ENCODE peak calls at places on chromosomes 4 and X, in four cellular contexts. One of them, this sample, is unnamed.

GRCh38 chr4:119785963-119786362 is 157.4 kb upstream of the PDE5A start:
- DNase-seq in left ventricle myocardium inferior: no peak
- DNase-seq in psoas muscle: no peak
- DNase-seq in endothelial cell of umbilical vein: peak
- DNase-seq in this sample: no peak

GRCh38 chr4:1591107-1591506 is 93.0 kb downstream of the FAM53A start:
- DNase-seq in left ventricle myocardium inferior: no peak
- DNase-seq in psoas muscle: no peak
- DNase-seq in endothelial cell of umbilical vein: no peak
- DNase-seq in this sample: no peak

GRCh38 chrX:19554786-19555185 is 39.5 kb upstream of the MAP3K15 start:
- DNase-seq in left ventricle myocardium inferior: no peak
- DNase-seq in psoas muscle: no peak
- DNase-seq in endothelial cell of umbilical vein: no peak
- DNase-seq in this sample: no peak

GRCh38 chr4:146975535-146975934 is 29.9 kb upstream of the TTC29 start:
- DNase-seq in left ventricle myocardium inferior: no peak
- DNase-seq in psoas muscle: no peak
- DNase-seq in endothelial cell of umbilical vein: peak
- DNase-seq in this sample: no peak

GRCh38 chr4:1044469-1045192 is 33.2 kb downstream of the FGFRL1 start:
- DNase-seq in left ventricle myocardium inferior: no peak
- DNase-seq in psoas muscle: peak
- DNase-seq in endothelial cell of umbilical vein: no peak
- DNase-seq in this sample: no peak

GRCh38 chr4:145055533-145056257 is 42.3 kb downstream of the ANAPC10 start:
- DNase-seq in left ventricle myocardium inferior: no peak
- DNase-seq in psoas muscle: no peak
- DNase-seq in endothelial cell of umbilical vein: no peak
- DNase-seq in this sample: no peak

GRCh38 chr4:70334681-70335080 is at the start of gene CABS1:
- DNase-seq in left ventricle myocardium inferior: no peak
- DNase-seq in psoas muscle: no peak
- DNase-seq in endothelial cell of umbilical vein: no peak
- DNase-seq in this sample: no peak

GRCh38 chr4:110852793-110853192 is 229.9 kb upstream of the PITX2 start:
- DNase-seq in left ventricle myocardium inferior: no peak
- DNase-seq in psoas muscle: no peak
- DNase-seq in endothelial cell of umbilical vein: no peak
- DNase-seq in this sample: no peak

GRCh38 chrX:50787099-50787498 is 26.9 kb downstream of the SHROOM4 start:
- DNase-seq in left ventricle myocardium inferior: no peak
- DNase-seq in psoas muscle: no peak
- DNase-seq in endothelial cell of umbilical vein: no peak
- DNase-seq in this sample: no peak

GRCh38 chrX:119887721-119888425 is 7.8 kb upstream of the AKAP14 start:
- DNase-seq in left ventricle myocardium inferior: peak
- DNase-seq in psoas muscle: peak
- DNase-seq in endothelial cell of umbilical vein: peak
- DNase-seq in this sample: no peak

GRCh38 chr4:39721788-39722187 is 23.9 kb downstream of the UBE2K start:
- DNase-seq in left ventricle myocardium inferior: no peak
- DNase-seq in psoas muscle: no peak
- DNase-seq in endothelial cell of umbilical vein: no peak
- DNase-seq in this sample: no peak

GRCh38 chr4:23382880-23383279 is 507.0 kb downstream of the PPARGC1A start:
- DNase-seq in left ventricle myocardium inferior: no peak
- DNase-seq in psoas muscle: no peak
- DNase-seq in endothelial cell of umbilical vein: no peak
- DNase-seq in this sample: no peak

GRCh38 chrX:136694491-136695087 is 46.6 kb downstream of the CD40LG start:
- DNase-seq in left ventricle myocardium inferior: no peak
- DNase-seq in psoas muscle: no peak
- DNase-seq in endothelial cell of umbilical vein: peak
- DNase-seq in this sample: no peak

GRCh38 chr4:136311774-136312173 is 1220.5 kb downstream of the PCDH18 start:
- DNase-seq in left ventricle myocardium inferior: no peak
- DNase-seq in psoas muscle: no peak
- DNase-seq in endothelial cell of umbilical vein: no peak
- DNase-seq in this sample: no peak

GRCh38 chr4:169239236-169239905 is 31.4 kb downstream of the SH3RF1 start:
- DNase-seq in left ventricle myocardium inferior: no peak
- DNase-seq in psoas muscle: no peak
- DNase-seq in endothelial cell of umbilical vein: no peak
- DNase-seq in this sample: no peak

GRCh38 chr4:2062808-2063524 is 3.8 kb downstream of the NAT8L start:
- DNase-seq in left ventricle myocardium inferior: peak
- DNase-seq in psoas muscle: no peak
- DNase-seq in endothelial cell of umbilical vein: no peak
- DNase-seq in this sample: no peak

GRCh38 chrX:150035531-150035930 is 97.2 kb upstream of the EOLA2 start:
- DNase-seq in left ventricle myocardium inferior: no peak
- DNase-seq in psoas muscle: no peak
- DNase-seq in endothelial cell of umbilical vein: peak
- DNase-seq in this sample: no peak

GRCh38 chr4:122775987-122776836 is 43.7 kb downstream of the BBS12 start:
- DNase-seq in left ventricle myocardium inferior: no peak
- DNase-seq in psoas muscle: no peak
- DNase-seq in endothelial cell of umbilical vein: no peak
- DNase-seq in this sample: no peak

GRCh38 chr4:729336-730315 is 24.0 kb downstream of the PCGF3 start:
- DNase-seq in left ventricle myocardium inferior: no peak
- DNase-seq in psoas muscle: no peak
- DNase-seq in endothelial cell of umbilical vein: no peak
- DNase-seq in this sample: no peak

GRCh38 chr4:186712690-186713089 is 11.0 kb downstream of the FAT1 start:
- DNase-seq in left ventricle myocardium inferior: peak
- DNase-seq in psoas muscle: no peak
- DNase-seq in endothelial cell of umbilical vein: no peak
- DNase-seq in this sample: no peak

GRCh38 chr4:83552085-83552484 is 16.2 kb downstream of the GPAT3 start:
- DNase-seq in left ventricle myocardium inferior: no peak
- DNase-seq in psoas muscle: no peak
- DNase-seq in endothelial cell of umbilical vein: no peak
- DNase-seq in this sample: no peak

GRCh38 chr4:141686146-141686775 is 49.9 kb downstream of the IL15 start:
- DNase-seq in left ventricle myocardium inferior: no peak
- DNase-seq in psoas muscle: no peak
- DNase-seq in endothelial cell of umbilical vein: peak
- DNase-seq in this sample: peak

GRCh38 chr4:109702950-109703663 is at the start of gene CASP6:
- DNase-seq in left ventricle myocardium inferior: peak
- DNase-seq in psoas muscle: peak
- DNase-seq in endothelial cell of umbilical vein: peak
- DNase-seq in this sample: no peak

GRCh38 chrX:96407043-96407442 is 277.6 kb upstream of the DIAPH2 start:
- DNase-seq in left ventricle myocardium inferior: peak
- DNase-seq in psoas muscle: no peak
- DNase-seq in endothelial cell of umbilical vein: peak
- DNase-seq in this sample: no peak

GRCh38 chr4:78902313-78902712 is 36.9 kb downstream of the PAQR3 start:
- DNase-seq in left ventricle myocardium inferior: no peak
- DNase-seq in psoas muscle: no peak
- DNase-seq in endothelial cell of umbilical vein: no peak
- DNase-seq in this sample: no peak

GRCh38 chrX:97876697-97877407 is 993.1 kb downstream of the RPA4 start:
- DNase-seq in left ventricle myocardium inferior: no peak
- DNase-seq in psoas muscle: no peak
- DNase-seq in endothelial cell of umbilical vein: no peak
- DNase-seq in this sample: no peak

GRCh38 chr4:28254003-28254402 is 1393.4 kb downstream of the STIM2 start:
- DNase-seq in left ventricle myocardium inferior: no peak
- DNase-seq in psoas muscle: no peak
- DNase-seq in endothelial cell of umbilical vein: no peak
- DNase-seq in this sample: no peak

GRCh38 chrX:18809641-18810040 is 102.2 kb downstream of the PPEF1 start:
- DNase-seq in left ventricle myocardium inferior: no peak
- DNase-seq in psoas muscle: no peak
- DNase-seq in endothelial cell of umbilical vein: no peak
- DNase-seq in this sample: no peak

GRCh38 chr4:89353514-89353913 is 45.9 kb upstream of the GPRIN3 start:
- DNase-seq in left ventricle myocardium inferior: no peak
- DNase-seq in psoas muscle: no peak
- DNase-seq in endothelial cell of umbilical vein: no peak
- DNase-seq in this sample: no peak

GRCh38 chr4:99351487-99351886 is 1.1 kb downstream of the ADH1C start:
- DNase-seq in left ventricle myocardium inferior: no peak
- DNase-seq in psoas muscle: no peak
- DNase-seq in endothelial cell of umbilical vein: no peak
- DNase-seq in this sample: no peak

GRCh38 chr4:99356992-99357391 is 4.4 kb upstream of the ADH1C start:
- DNase-seq in left ventricle myocardium inferior: no peak
- DNase-seq in psoas muscle: no peak
- DNase-seq in endothelial cell of umbilical vein: no peak
- DNase-seq in this sample: no peak

GRCh38 chr4:99349338-99349737 is 3.2 kb downstream of the ADH1C start:
- DNase-seq in left ventricle myocardium inferior: no peak
- DNase-seq in psoas muscle: no peak
- DNase-seq in endothelial cell of umbilical vein: no peak
- DNase-seq in this sample: no peak

DNA sequence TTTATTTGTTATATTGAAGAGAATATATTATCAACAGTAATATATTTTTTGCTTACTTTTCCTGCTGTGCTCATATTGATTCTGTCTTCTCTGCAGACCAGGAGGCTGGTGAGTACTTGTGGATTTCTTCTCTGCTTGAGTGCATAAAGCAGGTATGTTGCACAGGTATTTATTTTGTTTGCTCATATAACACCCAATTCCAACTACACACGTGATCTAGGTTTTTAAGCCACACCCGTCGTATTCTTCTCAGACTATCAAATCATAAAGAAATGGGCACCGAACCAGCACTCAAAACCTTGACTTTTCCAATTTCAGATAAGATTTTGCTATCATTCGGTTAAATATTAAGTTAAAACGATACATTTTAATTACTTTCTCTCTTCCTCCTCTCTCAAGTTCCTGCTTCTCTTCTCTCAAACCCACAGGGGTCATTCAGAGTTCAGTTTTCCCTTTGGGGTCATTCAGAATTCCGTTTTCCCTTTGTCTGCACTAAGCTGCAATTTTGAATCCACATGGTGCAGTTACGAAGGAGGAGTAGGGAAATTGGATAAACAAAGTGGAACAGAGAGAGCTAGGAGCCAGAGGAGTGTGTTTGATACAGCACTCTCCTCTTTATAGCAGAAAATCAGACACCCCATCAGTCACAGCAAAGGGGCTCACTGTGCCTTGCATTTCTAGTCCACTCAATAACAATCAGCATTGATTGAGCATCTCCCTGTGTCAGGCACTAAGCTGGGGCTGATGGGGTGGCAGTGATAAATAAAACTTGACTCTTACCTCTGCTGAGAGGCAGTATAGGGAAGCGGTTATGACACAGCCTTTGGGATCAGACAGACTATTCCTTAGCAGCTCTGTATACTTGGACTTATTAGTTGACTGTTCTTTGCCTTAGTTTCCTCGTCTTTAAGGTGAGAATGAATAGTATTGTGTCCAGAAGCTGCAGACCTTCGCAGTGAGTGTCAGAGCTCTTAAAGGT is at the start of gene ADH1C:
- DNase-seq in left ventricle myocardium inferior: no peak
- DNase-seq in psoas muscle: no peak
- DNase-seq in endothelial cell of umbilical vein: no peak
- DNase-seq in this sample: no peak
- H3K4me3 ChIP-seq in left ventricle myocardium inferior: peak
- H3K4me3 ChIP-seq in psoas muscle: peak
- H3K4me3 ChIP-seq in endothelial cell of umbilical vein: no peak
- H3K4me3 ChIP-seq in this sample: no peak

GRCh38 chr4:139301821-139302611 is at the start of gene NDUFC1:
- DNase-seq in left ventricle myocardium inferior: peak
- DNase-seq in psoas muscle: peak
- DNase-seq in endothelial cell of umbilical vein: peak
- DNase-seq in this sample: no peak
- TF ChIP-seq CTCF in left ventricle myocardium inferior: peak
- TF ChIP-seq CTCF in psoas muscle: no peak
- TF ChIP-seq CTCF in endothelial cell of umbilical vein: no peak
- TF ChIP-seq CTCF in this sample: peak

GRCh38 chr4:183407635-183408463 is 36.6 kb upstream of the CDKN2AIP start:
- DNase-seq in left ventricle myocardium inferior: no peak
- DNase-seq in psoas muscle: no peak
- DNase-seq in endothelial cell of umbilical vein: no peak
- DNase-seq in this sample: no peak
- H3K4me3 ChIP-seq in left ventricle myocardium inferior: peak
- H3K4me3 ChIP-seq in psoas muscle: peak
- H3K4me3 ChIP-seq in endothelial cell of umbilical vein: peak
- H3K4me3 ChIP-seq in this sample: peak

DNA sequence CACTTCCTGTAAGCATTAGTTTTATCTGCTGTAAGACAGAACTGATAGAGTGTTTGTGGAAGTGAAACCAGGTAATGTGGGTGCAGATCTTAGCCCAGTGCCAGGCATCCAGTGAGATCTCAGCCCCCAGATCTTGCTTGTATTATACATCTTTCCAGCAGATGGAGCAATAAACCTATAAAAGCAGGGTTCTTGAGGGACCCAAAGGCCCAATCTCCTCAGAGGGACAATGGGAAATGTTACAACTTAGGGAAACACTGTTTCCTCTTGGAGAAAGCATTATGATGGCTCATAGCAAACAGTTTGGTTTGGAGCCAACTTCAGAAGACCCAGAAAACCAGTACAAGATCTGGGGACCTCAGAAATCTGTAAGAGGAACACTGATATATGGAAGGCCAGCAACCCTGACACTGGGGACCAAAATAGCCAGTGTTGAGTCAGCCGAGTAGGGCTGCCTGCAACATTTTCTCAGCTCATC is 206.3 kb downstream of the SLC7A11 start:
- DNase-seq in left ventricle myocardium inferior: no peak
- DNase-seq in psoas muscle: no peak
- DNase-seq in endothelial cell of umbilical vein: peak
- DNase-seq in this sample: no peak
- TF ChIP-seq CTCF in left ventricle myocardium inferior: peak
- TF ChIP-seq CTCF in psoas muscle: peak
- TF ChIP-seq CTCF in endothelial cell of umbilical vein: peak
- TF ChIP-seq CTCF in this sample: peak

This sample was measured in epithelial cell of proximal tubule.